ENCODE peak calls at places on chromosomes 6 and 20, in four cellular contexts. T is IMR-90, P is mesendoderm, C is H1. I is an unnamed sample.

GRCh38 chr20:41248371-41249024 is 69.0 kb downstream of the ZHX3 start:
- DNase-seq in C (no peak), P (no peak), T (no peak), I (no peak)

GRCh38 chr6:129359811-129360787 is 349.9 kb downstream of the ARHGAP18 start:
- DNase-seq in C (no peak), P (no peak), T (no peak), I (no peak)

GRCh38 chr6:140977425-140977824 is 1155.3 kb upstream of the GJE1 start:
- DNase-seq in T (peak), P (no peak), C (no peak), I (no peak)

GRCh38 chr6:163438940-163439335 is 24.4 kb downstream of the QKI start:
- DNase-seq in T (no peak), P (no peak), C (no peak), I (no peak)

GRCh38 chr6:150720774-150721233 is 121.1 kb downstream of the PLEKHG1 start:
- DNase-seq in T (no peak), C (no peak), P (peak), I (no peak)

GRCh38 chr20:37790900-37791299 is 97.1 kb downstream of the CTNNBL1 start:
- DNase-seq in P (no peak), T (no peak), C (no peak), I (no peak)

GRCh38 chr20:1806456-1806855 is 88.8 kb upstream of the SIRPA start:
- DNase-seq in C (no peak), T (no peak), P (no peak), I (no peak)

GRCh38 chr6:25777031-25777430 is 22.5 kb downstream of the SLC17A4 start:
- DNase-seq in T (no peak), P (peak), C (no peak), I (no peak)

GRCh38 chr6:97919631-97920030 is 636.6 kb upstream of the MMS22L start:
- DNase-seq in C (no peak), T (no peak), P (no peak), I (no peak)

GRCh38 chr20:14336667-14337066 is 745 bp downstream of the FLRT3 start:
- DNase-seq in T (peak), P (peak), C (no peak), I (no peak)

GRCh38 chr6:87431263-87431662 is 23.5 kb downstream of the CFAP206 start:
- DNase-seq in P (no peak), C (no peak), T (no peak), I (no peak)

GRCh38 chr6:163338671-163339405 is 75.7 kb upstream of the QKI start:
- DNase-seq in P (no peak), T (peak), C (no peak), I (no peak)

GRCh38 chr20:46694484-46694883 is 5.2 kb upstream of the TP53RK start:
- DNase-seq in C (no peak), P (peak), T (peak), I (no peak)

GRCh38 chr20:58073945-58074920 is 154.2 kb downstream of the ANKRD60 start:
- DNase-seq in P (peak), C (peak), T (no peak), I (no peak)

GRCh38 chr20:47778398-47779354 is 6.6 kb downstream of the SULF2 start:
- DNase-seq in T (no peak), P (no peak), C (no peak), I (no peak)

GRCh38 chr6:47669684-47670515 is 28.5 kb upstream of the ADGRF4 start:
- DNase-seq in T (no peak), C (no peak), P (peak), I (no peak)

GRCh38 chr6:136226027-136226673 is 24.0 kb downstream of the MTFR2 start:
- DNase-seq in C (peak), T (peak), P (peak), I (peak)

GRCh38 chr20:38392356-38392755 is 42.8 kb downstream of the SNHG17 start:
- DNase-seq in C (no peak), P (peak), T (no peak), I (no peak)

GRCh38 chr6:57130784-57131183 is 40.8 kb downstream of the ZNF451 start:
- DNase-seq in T (peak), C (no peak), P (no peak), I (no peak)

GRCh38 chr6:131885237-131885636 is 65.9 kb downstream of the CCN2 start:
- DNase-seq in C (no peak), T (no peak), P (no peak), I (no peak)

GRCh38 chr6:42347456-42347855 is 104.3 kb downstream of the TRERF1 start:
- DNase-seq in P (no peak), T (no peak), C (no peak), I (no peak)

GRCh38 chr6:70669133-70669532 is 1.4 kb downstream of the SMAP1 start:
- DNase-seq in C (no peak), P (no peak), T (peak), I (no peak)

GRCh38 chr6:158559338-158559894 is 475 bp upstream of the TMEM181 start:
- DNase-seq in T (no peak), C (no peak), P (no peak), I (no peak)

GRCh38 chr6:17207281-17207680 is 73.9 kb upstream of the RBM24 start:
- DNase-seq in P (no peak), C (no peak), T (peak), I (no peak)

GRCh38 chr6:35794536-35795452 is 2.3 kb downstream of the CLPS start:
- DNase-seq in T (no peak), C (no peak), P (no peak), I (no peak)

DNA sequence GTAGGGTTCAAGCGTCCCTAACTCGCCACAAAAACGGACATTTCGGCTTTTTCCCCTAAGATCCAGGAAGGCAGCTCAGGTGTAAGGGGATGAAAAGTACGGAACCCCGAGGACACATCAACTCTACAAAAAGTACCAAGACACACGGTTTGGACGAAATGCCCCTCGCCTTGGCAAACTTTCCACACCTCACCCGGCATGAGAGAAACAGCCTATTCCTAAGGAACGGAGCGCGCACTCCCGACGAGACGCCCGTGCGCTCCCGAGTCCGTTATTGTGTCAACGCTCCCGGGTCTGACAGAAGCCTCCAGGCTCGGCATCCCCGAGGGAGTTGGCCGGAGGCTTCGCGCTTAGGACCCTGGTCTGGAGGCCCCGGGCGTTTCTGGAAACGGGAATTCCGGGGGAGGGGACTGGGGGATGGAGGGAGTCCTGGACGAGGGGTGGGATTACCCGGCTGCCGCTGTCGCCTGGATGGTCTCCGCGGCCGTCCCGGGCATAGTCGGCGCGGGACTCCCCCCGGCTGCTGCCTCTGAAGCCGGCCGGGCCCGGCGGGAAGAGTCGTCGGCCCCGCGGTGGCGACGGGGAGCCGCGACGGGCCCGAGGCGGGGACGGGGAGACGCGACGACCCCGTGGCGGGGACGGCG is 808 bp downstream of the ZNF318 start:
- DNase-seq in P (peak), T (peak), C (peak), I (peak)
- H3K23ac ChIP-seq in P (peak), T (peak), C (no peak), I (no peak)

GRCh38 chr6:137571854-137572253 is 77.7 kb upstream of the OLIG3 start:
- DNase-seq in T (peak), C (peak), P (peak), I (peak)
- H3K56ac ChIP-seq in T (no peak), C (no peak), P (no peak), I (no peak)

GRCh38 chr20:51309128-51309527 is 233.4 kb downstream of the NFATC2 start:
- DNase-seq in C (no peak), T (no peak), P (no peak), I (no peak)
- H3K23ac ChIP-seq in C (no peak), T (no peak), P (no peak), I (no peak)

GRCh38 chr6:149331043-149331807 is 13.7 kb downstream of the TAB2 start:
- DNase-seq in C (no peak), T (peak), P (no peak), I (no peak)

GRCh38 chr6:149334201-149334600 is 16.7 kb downstream of the TAB2 start:
- DNase-seq in P (no peak), C (no peak), T (peak), I (no peak)

GRCh38 chr6:149330133-149330532 is 12.6 kb downstream of the TAB2 start:
- DNase-seq in P (no peak), C (no peak), T (no peak), I (no peak)

GRCh38 chr6:149332602-149333311 is 15.2 kb downstream of the TAB2 start:
- DNase-seq in T (no peak), C (no peak), P (no peak), I (no peak)

GRCh38 chr6:149331871-149332270 is 14.4 kb downstream of the TAB2 start:
- DNase-seq in T (peak), C (no peak), P (no peak), I (no peak)
- H3K56ac ChIP-seq in T (no peak), C (no peak), P (no peak), I (no peak)

GRCh38 chr6:6885521-6886088 is 222.2 kb upstream of the RREB1 start:
- DNase-seq in T (no peak), P (no peak), C (no peak), I (no peak)
- H3K23ac ChIP-seq in T (no peak), P (no peak), C (no peak), I (no peak)

DNA sequence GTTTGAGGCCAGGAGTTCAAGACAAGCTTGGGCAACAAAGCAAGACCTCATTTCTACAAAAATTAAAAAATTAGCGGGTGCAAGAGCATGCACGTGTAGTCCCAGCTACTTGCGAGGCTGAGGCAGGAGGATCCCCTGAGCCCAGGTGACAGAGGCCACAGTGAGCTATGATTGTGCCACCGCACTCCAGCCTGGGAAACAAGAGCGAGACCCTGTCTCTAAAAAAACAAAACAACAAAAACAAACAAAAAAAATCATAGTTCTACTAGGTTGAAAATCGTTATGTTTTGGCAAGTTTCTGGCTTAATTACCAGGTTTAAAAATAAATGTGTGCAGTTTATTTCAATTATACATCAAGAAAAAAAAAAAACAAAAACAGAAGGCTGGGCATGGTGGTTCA is 2.6 kb downstream of the EIF2S2 start:
- DNase-seq in C (no peak), T (no peak), P (no peak), I (no peak)
- H3K56ac ChIP-seq in C (no peak), T (no peak), P (no peak), I (no peak)

GRCh38 chr20:48797275-48797825 is 30.4 kb downstream of the PREX1 start:
- DNase-seq in T (no peak), C (peak), P (no peak), I (no peak)
- H3K23ac ChIP-seq in T (no peak), C (no peak), P (no peak), I (no peak)

GRCh38 chr20:55582498-55582897 is 422.8 kb downstream of the CBLN4 start:
- DNase-seq in C (no peak), T (no peak), P (no peak), I (no peak)

GRCh38 chr20:55581519-55581918 is 423.8 kb downstream of the CBLN4 start:
- DNase-seq in P (no peak), T (no peak), C (no peak), I (no peak)

GRCh38 chr20:55579802-55580201 is 425.5 kb downstream of the CBLN4 start:
- DNase-seq in C (no peak), P (no peak), T (no peak), I (no peak)

GRCh38 chr20:55583036-55583435 is 422.3 kb downstream of the CBLN4 start:
- DNase-seq in C (no peak), T (no peak), P (no peak), I (no peak)

GRCh38 chr20:55580475-55580874 is 424.8 kb downstream of the CBLN4 start:
- DNase-seq in P (no peak), C (no peak), T (no peak), I (no peak)
- H3K56ac ChIP-seq in P (no peak), C (no peak), T (no peak), I (no peak)

GRCh38 chr20:34954905-34955231 is 738 bp downstream of the GSS start:
- DNase-seq in T (peak), P (peak), C (no peak), I (no peak)
- H3K23ac ChIP-seq in T (peak), P (no peak), C (no peak), I (no peak)

I was measured in H9.